ENCODE peak calls at places on chromosomes 6 and 20, in five cellular contexts. Q is SK-N-SH, T is K562, V is GM12878, G is HepG2. E is an unnamed sample.

GRCh38 chr6:11276911-11277274 is 44.4 kb upstream of the NEDD9 start:
- DNase-seq in V (no peak), Q (no peak), G (no peak), T (no peak), E (no peak)

GRCh38 chr6:52560462-52560861 is 16.4 kb downstream of the TRAM2 start:
- DNase-seq in V (no peak), G (no peak), T (no peak), Q (no peak), E (no peak)

GRCh38 chr6:26196846-26197683 is 109.8 kb downstream of the HFE start:
- DNase-seq in G (peak; percentile 93), V (peak; percentile 99), T (peak; percentile 89), Q (peak; percentile 81), E (peak; percentile 95)

GRCh38 chr6:36780517-36781210 is 58.6 kb downstream of the CPNE5 start:
- DNase-seq in V (no peak), Q (no peak), T (no peak), G (peak; percentile 18), E (no peak)

GRCh38 chr6:7819641-7820040 is 90.9 kb downstream of the TXNDC5 start:
- DNase-seq in G (no peak), T (no peak), Q (no peak), V (no peak), E (peak; percentile 42)

GRCh38 chr6:138682722-138683521 is 90.6 kb upstream of the CCDC28A start:
- DNase-seq in V (no peak), T (peak; percentile 50), G (no peak), Q (no peak), E (peak; percentile 86)

GRCh38 chr20:23361108-23361650 is 803 bp upstream of the GZF1 start:
- DNase-seq in V (no peak), G (peak; percentile 74), Q (no peak), T (no peak), E (peak; percentile 24)

GRCh38 chr6:82980086-82980485 is 85.6 kb downstream of the UBE3D start:
- DNase-seq in T (no peak), Q (no peak), V (no peak), G (no peak), E (peak; percentile 86)

GRCh38 chr20:56943946-56944345 is 314.8 kb downstream of the TFAP2C start:
- DNase-seq in T (no peak), Q (no peak), G (no peak), V (no peak), E (no peak)

GRCh38 chr6:32060966-32061655 is 22.9 kb downstream of the CYP21A2 start:
- DNase-seq in V (no peak), T (no peak), G (no peak), Q (no peak), E (no peak)

GRCh38 chr20:986733-987355 is 15.3 kb downstream of the RSPO4 start:
- DNase-seq in Q (no peak), T (peak; percentile 14), V (no peak), G (no peak), E (no peak)

GRCh38 chr6:97401533-97401932 is 118.5 kb upstream of the MMS22L start:
- DNase-seq in Q (no peak), G (no peak), V (no peak), T (no peak), E (peak; percentile 8)

GRCh38 chr6:122322824-122323223 is 76.6 kb upstream of the HSF2 start:
- DNase-seq in V (no peak), T (no peak), Q (peak; percentile 2), G (no peak), E (peak; percentile 3)

GRCh38 chr6:159505140-159505922 is 187.7 kb downstream of the SOD2 start:
- DNase-seq in T (no peak), V (no peak), Q (no peak), G (no peak), E (no peak)

GRCh38 chr20:3896302-3896701 is 7.1 kb downstream of the PANK2 start:
- DNase-seq in V (no peak), Q (no peak), T (no peak), G (no peak), E (peak; percentile 43)

GRCh38 chr6:43628392-43629103 is 516 bp downstream of the GTPBP2 start:
- DNase-seq in Q (peak; percentile 82), T (peak; percentile 89), G (peak; percentile 68), V (no peak), E (peak; percentile 34)

GRCh38 chr6:12328701-12329100 is 38.5 kb downstream of the EDN1 start:
- DNase-seq in Q (no peak), V (no peak), G (no peak), T (no peak), E (no peak)

GRCh38 chr20:39534846-39535245 is 572.7 kb downstream of the DHX35 start:
- DNase-seq in Q (no peak), V (no peak), T (no peak), G (no peak), E (no peak)

GRCh38 chr20:61684136-61684535 is 381.5 kb downstream of the TAF4 start:
- DNase-seq in G (no peak), V (no peak), Q (no peak), T (no peak), E (no peak)

GRCh38 chr6:90076471-90076870 is 182.2 kb downstream of the GJA10 start:
- DNase-seq in Q (no peak), G (no peak), V (no peak), T (no peak), E (no peak)

GRCh38 chr6:138017156-138017757 is 90.0 kb downstream of the PERP start:
- DNase-seq in G (no peak), Q (no peak), V (no peak), T (no peak), E (no peak)

GRCh38 chr6:139926711-139927110 is 552.3 kb upstream of the CITED2 start:
- DNase-seq in G (no peak), Q (no peak), V (no peak), T (no peak), E (peak; percentile 61)

GRCh38 chr20:8673116-8673515 is 395.8 kb upstream of the PLCB4 start:
- DNase-seq in V (no peak), G (no peak), T (no peak), Q (no peak), E (no peak)
- TF ChIP-seq MXI1 in V (no peak), G (no peak), T (no peak), Q (no peak), E (no peak)

GRCh38 chr6:155328539-155329459 is 14.5 kb upstream of the TFB1M start:
- DNase-seq in G (peak; percentile 100), T (no peak), Q (no peak), V (no peak), E (peak; percentile 12)
- TF ChIP-seq MXI1 in G (no peak), T (no peak), Q (no peak), V (no peak), E (no peak)

DNA sequence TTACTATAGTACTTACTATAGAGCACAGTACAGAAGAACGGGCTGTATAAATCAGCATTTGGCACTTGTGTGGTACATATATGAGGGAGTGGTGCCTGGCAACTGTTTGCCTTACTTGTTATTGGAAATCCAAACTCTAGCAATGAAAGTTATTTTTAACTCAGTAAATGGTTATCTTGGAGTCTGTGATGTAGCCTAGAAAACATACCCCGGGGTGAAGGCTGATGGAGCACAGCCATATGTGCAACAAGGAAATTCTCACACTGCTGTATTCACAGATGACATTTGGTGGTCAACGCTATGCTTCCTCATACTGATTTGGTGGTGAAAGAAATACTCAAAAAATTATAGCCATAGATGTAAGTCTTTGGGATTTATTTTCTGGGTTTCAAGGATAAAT is 807.5 kb upstream of the FLRT3 start:
- DNase-seq in Q (peak; percentile 4), T (no peak), G (no peak), V (no peak), E (no peak)
- TF ChIP-seq MXI1 in Q (no peak), T (no peak), G (no peak), V (no peak), E (no peak)

GRCh38 chr6:168155821-168156741 is 77.1 kb upstream of the FRMD1 start:
- DNase-seq in Q (no peak), G (peak; percentile 20), V (no peak), T (no peak), E (no peak)

GRCh38 chr6:168156742-168157265 is 77.8 kb upstream of the FRMD1 start:
- DNase-seq in G (no peak), T (no peak), V (no peak), Q (no peak), E (no peak)

GRCh38 chr6:168158280-168158979 is 79.4 kb upstream of the FRMD1 start:
- DNase-seq in T (no peak), V (no peak), Q (no peak), G (no peak), E (no peak)

GRCh38 chr6:168158980-168159349 is 80.0 kb upstream of the FRMD1 start:
- DNase-seq in T (no peak), V (no peak), G (no peak), Q (no peak), E (no peak)

GRCh38 chr6:168157272-168158007 is 78.4 kb upstream of the FRMD1 start:
- DNase-seq in G (no peak), V (no peak), Q (no peak), T (no peak), E (peak; percentile 78)
- TF ChIP-seq MXI1 in G (no peak), V (no peak), Q (no peak), T (no peak), E (no peak)

DNA sequence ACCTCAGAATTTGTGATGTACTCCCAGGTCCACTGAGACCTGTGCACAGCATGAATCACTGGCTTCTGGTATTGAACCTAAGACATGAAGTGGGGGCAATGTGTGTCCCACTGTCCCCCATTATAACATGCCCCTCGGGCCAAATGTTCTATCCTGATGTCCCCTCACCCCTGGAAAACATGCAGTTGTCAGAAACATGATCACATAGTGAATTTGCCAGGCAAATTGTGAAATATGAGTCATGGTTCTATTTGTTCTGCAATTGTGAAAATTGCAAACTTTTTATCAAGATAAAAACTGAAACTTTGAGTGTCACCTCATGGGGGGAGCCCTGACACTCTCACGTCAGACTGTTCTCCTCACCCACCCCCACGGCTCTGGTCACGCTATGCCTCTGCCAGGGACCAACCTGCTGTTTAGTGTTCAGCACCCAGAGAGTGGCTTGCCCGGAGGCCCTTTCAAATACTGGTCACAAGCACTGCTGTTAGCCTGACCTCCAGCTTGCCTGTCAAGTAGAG is 305.3 kb downstream of the CLIC5 start:
- DNase-seq in Q (no peak), V (peak; percentile 62), G (no peak), T (no peak), E (peak; percentile 23)
- TF ChIP-seq MXI1 in Q (no peak), V (peak; percentile 72), G (no peak), T (no peak), E (no peak)

DNA sequence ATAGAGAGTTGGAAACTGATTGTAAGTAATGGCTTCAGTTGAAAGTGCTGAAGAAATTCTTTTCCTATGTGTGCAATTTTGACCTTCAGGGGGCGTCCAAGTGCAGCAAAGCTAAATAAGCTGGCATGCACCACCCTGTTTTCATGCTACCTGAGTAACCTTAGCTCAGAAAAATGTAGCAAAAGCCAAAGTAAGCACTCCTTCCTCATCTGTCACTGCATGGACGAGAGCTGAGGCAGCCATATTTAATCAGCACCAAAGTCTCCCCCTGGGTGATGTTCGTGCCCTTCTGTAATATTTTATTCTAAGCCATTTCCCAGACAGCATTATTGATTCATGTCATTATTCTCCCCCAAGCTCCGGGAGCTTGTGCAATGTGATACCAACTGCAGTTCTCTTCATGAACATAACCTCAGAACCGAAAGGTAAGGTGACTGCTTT is 123.1 kb downstream of the RPS12 start:
- DNase-seq in V (no peak), Q (peak; percentile 43), T (peak; percentile 14), G (peak; percentile 62), E (peak; percentile 44)
- TF ChIP-seq MXI1 in V (no peak), Q (no peak), T (no peak), G (no peak), E (no peak)

GRCh38 chr20:63963784-63964301 is 5.9 kb downstream of the ZNF512B start:
- DNase-seq in G (no peak), V (no peak), Q (no peak), T (no peak), E (no peak)
- TF ChIP-seq MXI1 in G (no peak), V (no peak), Q (no peak), T (no peak), E (no peak)

E was measured in IMR-90.